ENCODE peak calls at places on chromosomes 1 and 21, in eight cellular contexts. U is MCF 10A; F is IMR-90; W is pons; S is stimulated activated CD8-positive, alpha-beta memory T cell treated with anti-CD3 and anti-CD28 coated beads, Interleukin-4, amount 100 ng/mL, for 4 hours; H is NCI-H1092 treated with DMSO at 0.1 percent for 48 hours; Q is ELR; A is stimulated activated CD4-positive, alpha-beta T cell treated with anti-CD3 and anti-CD28 coated beads, TNF-alpha, amount 100 ng/mL, for 1 hour. M is an unnamed sample.

GRCh38 chr1:36934061-36934460 is 100.3 kb downstream of the GRIK3 start:
- DNase-seq in U (no peak), F (no peak), W (no peak), S (no peak), H (peak), Q (no peak), A (no peak), M (no peak)

GRCh38 chr1:42333662-42334239 is 1.3 kb downstream of the FOXJ3 start:
- DNase-seq in U (peak), F (peak), W (no peak), S (no peak), H (no peak), Q (peak), A (no peak), M (no peak)

GRCh38 chr1:4312024-4312423 is 342.4 kb upstream of the AJAP1 start:
- DNase-seq in U (no peak), F (no peak), W (no peak), S (no peak), H (no peak), Q (no peak), A (no peak), M (no peak)

GRCh38 chr1:224874775-224875174 is 54.7 kb upstream of the DNAH14 start:
- DNase-seq in U (no peak), F (no peak), W (no peak), S (no peak), H (no peak), Q (no peak), A (no peak), M (no peak)

GRCh38 chr1:213720032-213720431 is 267.7 kb upstream of the PROX1 start:
- DNase-seq in U (no peak), F (no peak), W (no peak), S (no peak), H (no peak), Q (no peak), A (no peak), M (no peak)

GRCh38 chr1:235397733-235398132 is 30.5 kb downstream of the TBCE start:
- DNase-seq in U (peak), F (peak), W (no peak), S (no peak), H (no peak), Q (peak), A (no peak), M (no peak)

GRCh38 chr21:43361493-43362296 is 65.2 kb downstream of the SIK1 start:
- DNase-seq in U (peak), F (peak), W (no peak), S (no peak), H (peak), Q (peak), A (no peak), M (no peak)

GRCh38 chr1:17682403-17682802 is 72.7 kb upstream of the ACTL8 start:
- DNase-seq in U (no peak), F (no peak), W (peak), S (no peak), H (peak), Q (no peak), A (no peak), M (no peak)

GRCh38 chr21:45267390-45267760 is 20.3 kb downstream of the POFUT2 start:
- DNase-seq in U (no peak), F (no peak), W (no peak), S (no peak), H (no peak), Q (no peak), A (no peak), M (no peak)

GRCh38 chr21:38533887-38534286 is 35.6 kb upstream of the ERG start:
- DNase-seq in U (no peak), F (no peak), W (no peak), S (no peak), H (no peak), Q (no peak), A (no peak), M (no peak)

GRCh38 chr21:42471206-42471605 is 24.8 kb downstream of the RSPH1 start:
- DNase-seq in U (no peak), F (no peak), W (no peak), S (no peak), H (no peak), Q (no peak), A (no peak), M (no peak)

GRCh38 chr1:7581754-7582264 is 189.3 kb upstream of the VAMP3 start:
- DNase-seq in U (no peak), F (no peak), W (peak), S (no peak), H (peak), Q (no peak), A (no peak), M (no peak)

GRCh38 chr1:63623952-63624351 is 30.7 kb downstream of the PGM1 start:
- DNase-seq in U (no peak), F (no peak), W (no peak), S (no peak), H (no peak), Q (no peak), A (no peak), M (no peak)

GRCh38 chr1:27542463-27543273 is 52.7 kb upstream of the WASF2 start:
- DNase-seq in U (peak), F (peak), W (no peak), S (no peak), H (no peak), Q (peak), A (no peak), M (no peak)

GRCh38 chr1:67459068-67459467 is 28.9 kb upstream of the SERBP1 start:
- DNase-seq in U (no peak), F (no peak), W (no peak), S (no peak), H (no peak), Q (peak), A (no peak), M (no peak)

GRCh38 chr1:91901231-91901630 is 15.3 kb upstream of the TGFBR3 start:
- DNase-seq in U (no peak), F (peak), W (no peak), S (no peak), H (no peak), Q (no peak), A (no peak), M (no peak)

GRCh38 chr1:231918239-231919015 is 291.8 kb downstream of the DISC1 start:
- DNase-seq in U (peak), F (peak), W (no peak), S (no peak), H (no peak), Q (peak), A (no peak), M (no peak)

GRCh38 chr1:12413664-12414410 is 184.0 kb downstream of the VPS13D start:
- DNase-seq in U (no peak), F (no peak), W (no peak), S (no peak), H (no peak), Q (no peak), A (no peak), M (no peak)

GRCh38 chr21:36792505-36792967 is 93.6 kb downstream of the SIM2 start:
- DNase-seq in U (peak), F (peak), W (peak), S (no peak), H (peak), Q (peak), A (no peak), M (no peak)

GRCh38 chr21:40324389-40324788 is 457.2 kb downstream of the PCP4 start:
- DNase-seq in U (no peak), F (no peak), W (no peak), S (no peak), H (no peak), Q (no peak), A (no peak), M (no peak)

GRCh38 chr1:20165522-20165951 is 20.4 kb upstream of the UBXN10 start:
- DNase-seq in U (peak), F (no peak), W (no peak), S (no peak), H (no peak), Q (peak), A (no peak), M (no peak)

M was measured in iPS DF 19.7.